ENCODE peak calls at places on chromosome 15, in six cellular contexts. One of them, this sample, is unnamed.

GRCh38 chr15:68488966-68489365 is 57.0 kb upstream of the ITGA11 start:
- DNase-seq in HCT116: no peak
- DNase-seq in K562: no peak
- DNase-seq in HepG2: no peak
- DNase-seq in GM12878: no peak
- DNase-seq in H1: no peak
- DNase-seq in this sample: no peak

GRCh38 chr15:84387086-84387485 is 151.5 kb downstream of the GOLGA6L4 start:
- DNase-seq in HCT116: no peak
- DNase-seq in K562: no peak
- DNase-seq in HepG2: no peak
- DNase-seq in GM12878: no peak
- DNase-seq in H1: peak; percentile 29
- DNase-seq in this sample: no peak

GRCh38 chr15:41888662-41889253 is 5.1 kb downstream of the SPTBN5 start:
- DNase-seq in HCT116: no peak
- DNase-seq in K562: no peak
- DNase-seq in HepG2: no peak
- DNase-seq in GM12878: no peak
- DNase-seq in H1: no peak
- DNase-seq in this sample: no peak

GRCh38 chr15:40420793-40421192 is 15.2 kb downstream of the IVD start:
- DNase-seq in HCT116: peak; percentile 29
- DNase-seq in K562: no peak
- DNase-seq in HepG2: no peak
- DNase-seq in GM12878: no peak
- DNase-seq in H1: no peak
- DNase-seq in this sample: peak; percentile 68

GRCh38 chr15:73394782-73395181 is 26.0 kb upstream of the HCN4 start:
- DNase-seq in HCT116: no peak
- DNase-seq in K562: no peak
- DNase-seq in HepG2: no peak
- DNase-seq in GM12878: no peak
- DNase-seq in H1: no peak
- DNase-seq in this sample: no peak

GRCh38 chr15:68316061-68316804 is 38.7 kb downstream of the FEM1B start:
- DNase-seq in HCT116: no peak
- DNase-seq in K562: peak; percentile 29
- DNase-seq in HepG2: no peak
- DNase-seq in GM12878: no peak
- DNase-seq in H1: peak; percentile 72
- DNase-seq in this sample: peak; percentile 13

GRCh38 chr15:41791970-41792637 is 17.8 kb downstream of the MAPKBP1 start:
- DNase-seq in HCT116: no peak
- DNase-seq in K562: no peak
- DNase-seq in HepG2: no peak
- DNase-seq in GM12878: no peak
- DNase-seq in H1: no peak
- DNase-seq in this sample: no peak

GRCh38 chr15:73328986-73329385 is 39.8 kb downstream of the HCN4 start:
- DNase-seq in HCT116: no peak
- DNase-seq in K562: no peak
- DNase-seq in HepG2: no peak
- DNase-seq in GM12878: no peak
- DNase-seq in H1: no peak
- DNase-seq in this sample: no peak

GRCh38 chr15:100250166-100250800 is 91.5 kb downstream of the ADAMTS17 start:
- DNase-seq in HCT116: no peak
- DNase-seq in K562: no peak
- DNase-seq in HepG2: no peak
- DNase-seq in GM12878: no peak
- DNase-seq in H1: no peak
- DNase-seq in this sample: no peak

GRCh38 chr15:68652141-68652540 is 73.3 kb downstream of the CORO2B start:
- DNase-seq in HCT116: no peak
- DNase-seq in K562: no peak
- DNase-seq in HepG2: no peak
- DNase-seq in GM12878: no peak
- DNase-seq in H1: no peak
- DNase-seq in this sample: no peak

GRCh38 chr15:88021601-88022000 is 234.9 kb downstream of the NTRK3 start:
- DNase-seq in HCT116: no peak
- DNase-seq in K562: no peak
- DNase-seq in HepG2: no peak
- DNase-seq in GM12878: no peak
- DNase-seq in H1: no peak
- DNase-seq in this sample: no peak

GRCh38 chr15:88533376-88533775 is 13.1 kb downstream of the DET1 start:
- DNase-seq in HCT116: no peak
- DNase-seq in K562: no peak
- DNase-seq in HepG2: no peak
- DNase-seq in GM12878: no peak
- DNase-seq in H1: no peak
- DNase-seq in this sample: no peak

GRCh38 chr15:39623550-39623931 is 42.7 kb downstream of the THBS1 start:
- DNase-seq in HCT116: no peak
- DNase-seq in K562: no peak
- DNase-seq in HepG2: no peak
- DNase-seq in GM12878: peak; percentile 83
- DNase-seq in H1: no peak
- DNase-seq in this sample: no peak

GRCh38 chr15:95129589-95129988 is 898.2 kb downstream of the MCTP2 start:
- DNase-seq in HCT116: no peak
- DNase-seq in K562: no peak
- DNase-seq in HepG2: no peak
- DNase-seq in GM12878: no peak
- DNase-seq in H1: no peak
- DNase-seq in this sample: no peak

GRCh38 chr15:85763557-85764303 is 31.0 kb downstream of the KLHL25 start:
- DNase-seq in HCT116: no peak
- DNase-seq in K562: no peak
- DNase-seq in HepG2: no peak
- DNase-seq in GM12878: no peak
- DNase-seq in H1: no peak
- DNase-seq in this sample: no peak

GRCh38 chr15:90097475-90097874 is 4.8 kb downstream of the IDH2 start:
- DNase-seq in HCT116: no peak
- DNase-seq in K562: no peak
- DNase-seq in HepG2: no peak
- DNase-seq in GM12878: peak; percentile 88
- DNase-seq in H1: no peak
- DNase-seq in this sample: no peak

GRCh38 chr15:66039117-66039860 is 170.0 kb downstream of the RAB11A start:
- DNase-seq in HCT116: no peak
- DNase-seq in K562: no peak
- DNase-seq in HepG2: no peak
- DNase-seq in GM12878: no peak
- DNase-seq in H1: no peak
- DNase-seq in this sample: no peak

GRCh38 chr15:75042730-75043508 is 19.5 kb downstream of the PPCDC start:
- DNase-seq in HCT116: peak; percentile 43
- DNase-seq in K562: peak; percentile 68
- DNase-seq in HepG2: peak; percentile 93
- DNase-seq in GM12878: peak; percentile 100
- DNase-seq in H1: peak; percentile 73
- DNase-seq in this sample: peak; percentile 65

GRCh38 chr15:77981281-77982126 is 96.0 kb downstream of the TBC1D2B start:
- DNase-seq in HCT116: no peak
- DNase-seq in K562: no peak
- DNase-seq in HepG2: no peak
- DNase-seq in GM12878: no peak
- DNase-seq in H1: peak; percentile 41
- DNase-seq in this sample: no peak
- TF ChIP-seq JUND in HCT116: no peak
- TF ChIP-seq JUND in K562: no peak
- TF ChIP-seq JUND in HepG2: no peak
- TF ChIP-seq JUND in GM12878: no peak
- TF ChIP-seq JUND in H1: no peak
- TF ChIP-seq JUND in this sample: no peak

DNA sequence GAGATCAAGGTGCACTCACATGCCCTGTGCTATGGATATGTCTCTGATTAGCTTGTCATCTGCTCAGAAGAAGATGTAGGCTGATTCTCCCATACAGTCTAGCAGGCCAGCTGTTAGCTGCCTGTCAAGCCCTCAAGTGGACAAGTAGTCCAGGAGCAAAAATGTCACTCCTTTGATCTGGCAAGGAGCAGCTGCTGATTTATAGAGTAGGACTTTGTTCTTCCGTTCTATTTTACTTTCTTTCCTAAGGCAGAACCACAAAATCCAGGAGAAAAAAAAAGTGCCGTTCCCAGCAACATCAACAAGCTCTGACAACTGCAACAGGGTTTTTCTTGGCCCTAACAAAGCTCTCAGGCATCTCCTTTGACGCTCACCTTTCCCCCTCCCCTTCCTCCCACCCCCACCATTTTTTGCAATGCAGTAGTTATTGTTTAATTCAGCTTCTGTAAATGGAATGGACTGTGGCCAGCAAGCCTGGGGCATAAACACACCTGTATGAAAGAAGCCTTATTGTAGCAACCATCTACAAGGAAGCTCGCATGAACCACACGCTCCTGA is 196.3 kb downstream of the MEIS2 start:
- DNase-seq in HCT116: no peak
- DNase-seq in K562: no peak
- DNase-seq in HepG2: no peak
- DNase-seq in GM12878: no peak
- DNase-seq in H1: no peak
- DNase-seq in this sample: no peak
- TF ChIP-seq JUND in HCT116: no peak
- TF ChIP-seq JUND in K562: no peak
- TF ChIP-seq JUND in HepG2: no peak
- TF ChIP-seq JUND in GM12878: no peak
- TF ChIP-seq JUND in H1: no peak
- TF ChIP-seq JUND in this sample: no peak

DNA sequence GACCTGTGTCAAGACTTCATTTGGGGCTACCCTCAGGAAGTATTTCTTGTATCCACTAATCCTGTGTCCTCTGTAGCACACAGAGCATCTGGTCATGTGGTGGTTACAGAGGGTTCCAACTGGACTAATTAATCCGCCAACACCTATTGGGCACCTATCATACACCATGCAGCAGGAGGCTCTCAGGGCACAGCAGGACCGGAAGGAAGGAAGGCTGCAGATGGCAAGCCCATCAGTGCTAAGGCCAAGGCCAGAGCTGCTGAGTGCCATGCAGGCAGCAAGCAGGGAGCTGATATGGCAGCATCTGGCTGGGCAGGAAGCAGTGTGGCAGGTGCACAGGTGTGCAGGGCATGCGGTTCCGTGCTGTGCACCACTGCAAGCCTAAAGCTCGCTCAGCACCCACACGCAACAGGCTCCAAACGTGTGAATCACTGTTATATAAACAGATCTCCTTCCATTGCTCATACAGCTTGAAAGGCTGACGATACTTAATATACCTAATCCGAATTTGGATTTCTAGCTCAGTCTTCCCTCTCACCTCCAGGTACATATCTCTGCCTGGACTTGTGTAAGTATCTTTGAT is 64.4 kb upstream of the SNRPA1 start:
- DNase-seq in HCT116: no peak
- DNase-seq in K562: no peak
- DNase-seq in HepG2: no peak
- DNase-seq in GM12878: no peak
- DNase-seq in H1: peak; percentile 40
- DNase-seq in this sample: no peak
- TF ChIP-seq JUND in HCT116: no peak
- TF ChIP-seq JUND in K562: no peak
- TF ChIP-seq JUND in HepG2: no peak
- TF ChIP-seq JUND in GM12878: no peak
- TF ChIP-seq JUND in H1: no peak
- TF ChIP-seq JUND in this sample: no peak

GRCh38 chr15:28980709-28981350 is 95.1 kb downstream of the APBA2 start:
- DNase-seq in HCT116: no peak
- DNase-seq in K562: no peak
- DNase-seq in HepG2: no peak
- DNase-seq in GM12878: no peak
- DNase-seq in H1: no peak
- DNase-seq in this sample: no peak
- TF ChIP-seq JUND in HCT116: no peak
- TF ChIP-seq JUND in K562: no peak
- TF ChIP-seq JUND in HepG2: no peak
- TF ChIP-seq JUND in GM12878: no peak
- TF ChIP-seq JUND in H1: no peak
- TF ChIP-seq JUND in this sample: no peak

GRCh38 chr15:62739082-62739481 is 303.5 kb upstream of the TPM1 start:
- DNase-seq in HCT116: peak; percentile 68
- DNase-seq in K562: no peak
- DNase-seq in HepG2: no peak
- DNase-seq in GM12878: no peak
- DNase-seq in H1: no peak
- DNase-seq in this sample: no peak

GRCh38 chr15:62739507-62739906 is 303.0 kb upstream of the TPM1 start:
- DNase-seq in HCT116: no peak
- DNase-seq in K562: no peak
- DNase-seq in HepG2: no peak
- DNase-seq in GM12878: no peak
- DNase-seq in H1: no peak
- DNase-seq in this sample: peak; percentile 65

GRCh38 chr15:62741106-62741505 is 301.4 kb upstream of the TPM1 start:
- DNase-seq in HCT116: no peak
- DNase-seq in K562: no peak
- DNase-seq in HepG2: no peak
- DNase-seq in GM12878: no peak
- DNase-seq in H1: no peak
- DNase-seq in this sample: no peak

GRCh38 chr15:62742409-62743171 is 300.0 kb upstream of the TPM1 start:
- DNase-seq in HCT116: peak; percentile 42
- DNase-seq in K562: peak; percentile 63
- DNase-seq in HepG2: peak; percentile 42
- DNase-seq in GM12878: no peak
- DNase-seq in H1: no peak
- DNase-seq in this sample: peak; percentile 24

DNA sequence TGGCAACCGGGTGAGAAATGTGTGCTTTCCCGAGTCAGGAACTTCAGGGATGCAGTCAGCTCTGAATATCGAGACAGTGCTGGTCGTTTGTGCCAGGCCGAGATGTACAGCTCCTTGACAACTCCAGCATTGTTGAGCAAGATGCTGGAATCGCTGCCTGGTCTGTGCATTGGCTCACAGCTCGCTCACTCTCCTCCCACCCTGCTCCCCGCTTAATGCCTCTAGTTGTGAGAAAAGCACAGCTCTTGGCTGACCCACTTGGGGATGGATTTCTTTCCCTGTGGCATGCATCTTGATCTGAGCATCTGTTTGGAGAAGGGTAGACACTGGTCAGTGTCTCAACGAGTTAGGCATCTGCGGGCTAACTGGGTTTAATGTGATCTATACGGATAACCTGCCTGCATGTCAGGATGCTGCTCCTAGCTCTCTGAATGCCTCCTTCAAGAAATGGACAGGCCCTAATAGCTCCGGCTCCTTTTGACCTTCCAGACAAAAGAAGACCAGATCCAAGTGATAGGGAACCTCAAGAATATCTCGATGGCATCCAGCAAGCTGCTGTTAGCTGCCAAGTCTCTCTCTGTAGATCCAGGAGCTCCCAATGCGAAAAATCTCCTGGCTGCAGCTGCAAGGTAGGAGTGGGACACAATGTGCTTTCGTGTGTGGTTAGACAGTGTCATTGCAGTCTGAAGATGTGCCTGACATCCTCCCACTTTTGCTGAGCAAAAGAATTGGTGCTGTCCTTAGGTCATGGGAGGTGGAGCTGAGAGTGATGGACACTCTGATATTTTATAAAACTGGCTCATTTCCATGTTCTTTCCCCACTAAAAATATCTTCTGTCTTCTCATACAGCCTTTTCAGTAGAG is 302.2 kb upstream of the TPM1 start:
- DNase-seq in HCT116: no peak
- DNase-seq in K562: no peak
- DNase-seq in HepG2: no peak
- DNase-seq in GM12878: no peak
- DNase-seq in H1: no peak
- DNase-seq in this sample: no peak
- TF ChIP-seq JUND in HCT116: no peak
- TF ChIP-seq JUND in K562: no peak
- TF ChIP-seq JUND in HepG2: no peak
- TF ChIP-seq JUND in GM12878: no peak
- TF ChIP-seq JUND in H1: no peak
- TF ChIP-seq JUND in this sample: no peak

This sample was measured in T47D.